ENCODE peak calls at places on chromosomes 7 and 10, in five cellular contexts. W is IMR-90, K is H1, Y is H9, H is mesenchymal stem cell. P is an unnamed sample. For H3K9me3, the result is how much of the 10 kb centered on the place peaks cover.

GRCh38 chr7:158244873-158245723 is 342.5 kb downstream of the PTPRN2 start:
- DNase-seq in W (no peak), K (no peak), Y (peak), H (no peak), P (no peak)

GRCh38 chr7:128113839-128114238 is 82.6 kb upstream of the LRRC4 start:
- DNase-seq in W (no peak), K (no peak), Y (no peak), H (no peak), P (no peak)

GRCh38 chr10:26468691-26469090 is 30.6 kb downstream of the APBB1IP start:
- DNase-seq in W (no peak), K (no peak), Y (no peak), H (no peak), P (no peak)

GRCh38 chr10:71367279-71367678 is 29.4 kb upstream of the CDH23 start:
- DNase-seq in W (no peak), K (no peak), Y (no peak), H (no peak), P (no peak)

GRCh38 chr10:54983255-54983654 is 182.2 kb upstream of the PCDH15 start:
- DNase-seq in W (no peak), K (no peak), Y (no peak), H (peak), P (no peak)

GRCh38 chr10:131617113-131617877 is 283.5 kb upstream of the PPP2R2D start:
- DNase-seq in W (no peak), K (no peak), Y (no peak), H (no peak), P (no peak)

GRCh38 chr7:55073051-55073511 is 54.3 kb downstream of the EGFR start:
- DNase-seq in W (peak), K (no peak), Y (no peak), H (no peak), P (no peak)

GRCh38 chr10:114643158-114643557 is 14.9 kb downstream of the ABLIM1 start:
- DNase-seq in W (no peak), K (no peak), Y (no peak), H (no peak), P (no peak)

GRCh38 chr7:98755138-98755898 is 114.5 kb downstream of the TMEM130 start:
- DNase-seq in W (no peak), K (no peak), Y (peak), H (no peak), P (no peak)

GRCh38 chr10:6579193-6579903 is 728 bp downstream of the PRKCQ start:
- DNase-seq in W (no peak), K (no peak), Y (no peak), H (no peak), P (no peak)

GRCh38 chr7:128243273-128243672 is 2.2 kb downstream of the LEP start:
- DNase-seq in W (no peak), K (no peak), Y (no peak), H (no peak), P (no peak)

GRCh38 chr7:66353547-66353946 is 148.4 kb downstream of the TPST1 start:
- DNase-seq in W (peak), K (no peak), Y (no peak), H (no peak), P (no peak)

GRCh38 chr7:27547401-27547800 is 115.3 kb downstream of the HIBADH start:
- DNase-seq in W (peak), K (no peak), Y (no peak), H (peak), P (no peak)

GRCh38 chr10:101489355-101489754 is 98.7 kb downstream of the POLL start:
- DNase-seq in W (peak), K (no peak), Y (no peak), H (peak), P (no peak)

GRCh38 chr10:22620140-22620857 is 94.1 kb downstream of the PIP4K2A start:
- DNase-seq in W (peak), K (no peak), Y (no peak), H (peak), P (no peak)

GRCh38 chr10:77680065-77680464 is 42.5 kb upstream of the KCNMA1 start:
- DNase-seq in W (no peak), K (no peak), Y (no peak), H (no peak), P (no peak)

GRCh38 chr10:73887038-73888015 is 13.0 kb upstream of the CAMK2G start:
- DNase-seq in W (peak), K (no peak), Y (no peak), H (peak), P (no peak)

GRCh38 chr10:17479015-17479615 is 24.7 kb upstream of the ST8SIA6 start:
- DNase-seq in W (no peak), K (no peak), Y (no peak), H (no peak), P (no peak)

GRCh38 chr7:95755277-95755934 is 16.9 kb upstream of the DYNC1I1 start:
- DNase-seq in W (no peak), K (no peak), Y (no peak), H (no peak), P (no peak)

GRCh38 chr7:21869785-21870402 is 75.8 kb downstream of the CDCA7L start:
- DNase-seq in W (peak), K (no peak), Y (peak), H (peak), P (no peak)

DNA sequence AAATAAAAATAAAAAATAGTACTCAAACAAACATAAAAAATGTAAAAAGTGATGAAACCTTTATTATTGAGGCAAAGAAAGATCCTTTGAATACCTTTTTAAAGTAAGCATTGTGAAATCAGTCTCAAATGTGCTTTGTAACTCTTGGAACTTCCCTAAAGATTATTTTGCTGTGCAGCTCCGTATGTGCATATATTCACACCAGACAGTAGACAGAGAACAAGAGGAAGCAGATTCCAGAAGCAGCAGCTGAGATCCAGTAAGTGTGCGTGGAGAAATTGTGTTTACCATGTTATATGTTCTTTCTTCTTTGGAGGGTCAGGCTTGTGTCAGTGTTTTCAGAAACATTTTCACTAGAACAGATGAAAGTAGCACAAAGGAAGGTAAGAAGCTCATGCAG is 324.9 kb downstream of the AGMO start:
- DNase-seq in W (no peak), K (no peak), Y (no peak), H (peak), P (no peak)
- H3K9me3 ChIP-seq in W (under half), K (under half), Y (under half), H (under half), P (under half)

DNA sequence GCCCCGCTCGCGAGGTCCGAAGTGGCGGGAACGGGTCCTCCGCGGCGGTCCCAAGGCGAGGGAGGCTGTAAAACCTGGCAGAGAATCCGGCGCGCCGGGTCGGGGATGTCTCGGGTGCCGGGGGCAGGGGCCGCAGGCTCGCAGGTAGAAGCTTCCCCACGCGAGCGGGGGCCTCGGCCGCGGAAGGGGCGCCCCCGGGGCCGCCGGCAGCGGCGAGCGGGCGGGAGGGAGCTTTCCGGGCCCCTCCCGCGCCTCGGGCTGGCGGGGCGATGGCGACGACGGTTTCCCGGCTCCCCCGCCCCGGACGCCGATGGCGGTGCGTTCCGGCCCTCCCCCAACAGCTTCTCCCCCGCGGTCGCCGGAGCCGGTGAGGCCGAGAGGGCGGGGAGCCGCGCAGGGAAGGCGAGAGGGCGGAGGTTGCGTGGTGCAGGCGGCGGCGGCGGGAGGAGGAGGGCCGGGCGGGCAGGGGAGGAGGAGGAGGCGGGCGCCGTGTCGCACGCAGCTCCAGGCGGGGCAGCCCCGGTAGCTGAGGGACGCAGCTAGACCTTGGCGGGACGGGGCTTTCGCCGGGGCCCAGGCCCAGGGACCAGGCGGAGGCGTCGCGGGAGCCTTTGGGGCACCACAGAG is at the start of gene CUL1:
- DNase-seq in W (peak), K (peak), Y (peak), H (peak), P (peak)
- H2BK15ac ChIP-seq in W (peak), K (no peak), Y (no peak), H (peak), P (peak)

GRCh38 chr7:126493801-126494200 is 758.9 kb downstream of the GRM8 start:
- DNase-seq in W (no peak), K (no peak), Y (no peak), H (no peak), P (no peak)

GRCh38 chr7:126485791-126486190 is 767.0 kb downstream of the GRM8 start:
- DNase-seq in W (no peak), K (no peak), Y (no peak), H (no peak), P (no peak)

GRCh38 chr7:126486806-126487205 is 765.9 kb downstream of the GRM8 start:
- DNase-seq in W (no peak), K (no peak), Y (no peak), H (no peak), P (no peak)

GRCh38 chr7:126483972-126484371 is 768.8 kb downstream of the GRM8 start:
- DNase-seq in W (no peak), K (no peak), Y (no peak), H (no peak), P (no peak)

DNA sequence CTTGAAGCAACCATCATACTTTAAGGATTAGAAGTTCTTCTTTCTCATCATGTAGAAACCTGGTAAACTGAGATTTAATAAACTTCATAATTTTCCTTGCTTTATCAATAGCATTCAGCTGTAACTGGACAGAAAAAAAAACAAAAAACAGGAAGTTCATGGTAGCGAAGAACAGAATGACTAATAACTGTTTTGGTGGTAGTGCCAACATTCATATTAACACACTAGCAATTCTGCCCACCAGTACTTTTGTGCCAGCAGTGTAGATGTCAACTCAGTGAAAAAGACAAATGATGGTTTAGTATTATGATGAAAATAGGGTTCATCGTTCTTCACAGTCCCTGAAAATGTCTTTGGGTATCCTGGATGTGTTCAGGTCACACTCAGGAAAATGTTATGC is 764.7 kb downstream of the GRM8 start:
- DNase-seq in W (no peak), K (no peak), Y (no peak), H (no peak), P (no peak)
- H4K91ac ChIP-seq in W (no peak), K (no peak), Y (no peak), H (no peak), P (no peak)

DNA sequence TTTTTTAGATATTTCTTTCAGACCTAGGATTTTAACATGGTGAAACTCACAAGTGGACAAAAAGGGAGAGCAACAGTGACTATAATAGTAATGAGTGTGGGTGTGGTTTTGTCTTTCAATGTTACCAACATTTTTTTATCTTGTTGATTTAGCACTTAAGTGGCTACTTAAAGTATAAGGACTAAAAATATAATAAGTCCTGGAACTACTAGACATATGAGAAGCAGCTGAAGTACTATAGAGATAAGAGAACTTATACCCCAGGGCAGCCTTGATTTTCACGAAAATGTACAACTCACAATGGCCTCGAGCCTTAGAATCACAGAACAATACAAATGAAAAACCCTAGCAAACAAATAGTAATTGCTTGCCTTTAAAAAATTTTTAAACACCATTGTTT is 1151.8 kb downstream of the TYW1 start:
- DNase-seq in W (no peak), K (no peak), Y (no peak), H (no peak), P (no peak)
- H3K9me3 ChIP-seq in W (under half), K (under half), Y (under half), H (under half), P (under half)

GRCh38 chr7:129949292-129950133 is 3.2 kb downstream of the UBE2H start:
- DNase-seq in W (peak), K (no peak), Y (peak), H (peak), P (peak)
- H2BK15ac ChIP-seq in W (peak), K (peak), Y (no peak), H (no peak), P (no peak)